ENCODE peak calls at places on chromosome 2, in eight cellular contexts. T is KG1, L is WTC11, V is GM23248, Y is NCI-H748 treated with DMSO at 0.1 percent for 48 hours, P is endothelial cell, S is Kasumi-1, Q is ELR. B is an unnamed sample.
A peak's percentile ranks its signal among the peaks of the same experiment; 100 is the strongest.

GRCh38 chr2:64742678-64743077 is 89.0 kb upstream of the SERTAD2 start:
- DNase-seq in Q (no peak), S (no peak), L (no peak), Y (no peak), V (no peak), P (no peak), T (no peak), B (peak; percentile 44)

GRCh38 chr2:215660687-215661086 is 224.8 kb upstream of the FN1 start:
- DNase-seq in V (peak; percentile 92), Y (no peak), Q (peak; percentile 86), S (no peak), P (no peak), L (no peak), T (no peak), B (peak; percentile 75)

GRCh38 chr2:8582191-8582849 is 99.5 kb upstream of the ID2 start:
- DNase-seq in P (no peak), Q (no peak), T (no peak), L (no peak), S (no peak), Y (no peak), V (no peak), B (no peak)

GRCh38 chr2:224946911-224947310 is 95.4 kb downstream of the DOCK10 start:
- DNase-seq in P (no peak), Y (no peak), L (no peak), V (peak; percentile 90), T (peak; percentile 42), Q (peak; percentile 97), S (peak; percentile 63), B (peak; percentile 91)

GRCh38 chr2:28082131-28082530 is 191.6 kb downstream of the BABAM2 start:
- DNase-seq in S (no peak), L (no peak), P (no peak), T (no peak), Y (no peak), V (peak; percentile 29), Q (no peak), B (peak; percentile 58)

GRCh38 chr2:189609423-189609816 is 28.8 kb upstream of the SLC40A1 start:
- DNase-seq in Y (no peak), Q (peak; percentile 71), P (no peak), S (no peak), T (no peak), L (no peak), V (peak; percentile 80), B (peak; percentile 68)

GRCh38 chr2:119841550-119841949 is 81.8 kb downstream of the PTPN4 start:
- DNase-seq in P (no peak), L (no peak), S (no peak), Y (no peak), Q (no peak), V (no peak), T (no peak), B (no peak)

GRCh38 chr2:28150211-28150879 is 242.3 kb upstream of the FOSL2 start:
- DNase-seq in S (no peak), L (no peak), Y (no peak), V (no peak), Q (no peak), P (no peak), T (no peak), B (no peak)

GRCh38 chr2:28358668-28359201 is 33.9 kb upstream of the FOSL2 start:
- DNase-seq in P (no peak), Y (no peak), T (no peak), V (no peak), L (no peak), Q (no peak), S (no peak), B (no peak)

GRCh38 chr2:179422037-179422643 is 157.5 kb upstream of the SESTD1 start:
- DNase-seq in Q (peak; percentile 75), S (peak; percentile 91), V (peak; percentile 84), L (peak; percentile 80), P (peak; percentile 79), T (peak; percentile 2), Y (peak; percentile 49), B (peak; percentile 63)

GRCh38 chr2:65478498-65479135 is 46.2 kb upstream of the SPRED2 start:
- DNase-seq in T (no peak), S (no peak), Y (no peak), V (no peak), P (no peak), Q (no peak), L (no peak), B (no peak)

GRCh38 chr2:121485039-121485438 is 45.6 kb upstream of the RNU4ATAC start:
- DNase-seq in Q (peak; percentile 80), S (no peak), L (no peak), T (no peak), P (no peak), Y (no peak), V (peak; percentile 91), B (peak; percentile 42)

GRCh38 chr2:42602218-42602936 is 33.9 kb downstream of the MTA3 start:
- DNase-seq in L (no peak), P (no peak), Y (peak; percentile 28), S (no peak), T (no peak), V (no peak), Q (no peak), B (no peak)

GRCh38 chr2:239163306-239164070 is 237.3 kb downstream of the HDAC4 start:
- DNase-seq in S (no peak), Q (no peak), P (no peak), Y (no peak), L (peak; percentile 5), V (no peak), T (no peak), B (no peak)

GRCh38 chr2:99398303-99398702 is 61.1 kb downstream of the EIF5B start:
- DNase-seq in P (no peak), Q (no peak), S (no peak), V (no peak), T (no peak), Y (no peak), L (no peak), B (no peak)

GRCh38 chr2:28683100-28683706 is 68.4 kb upstream of the PPP1CB start:
- DNase-seq in V (peak; percentile 89), Q (peak; percentile 65), T (no peak), Y (no peak), S (no peak), L (no peak), P (no peak), B (peak; percentile 95)

GRCh38 chr2:71348302-71348701 is 16.7 kb downstream of the ZNF638 start:
- DNase-seq in Q (peak; percentile 42), Y (no peak), L (no peak), S (peak; percentile 54), P (peak; percentile 36), V (peak; percentile 60), T (no peak), B (peak; percentile 42)